ENCODE peak calls at places on chromosome 1, in five cellular contexts. F is IMR-90, O is body of pancreas, Q is suprapubic skin, K is GM12878. I is an unnamed sample.

GRCh38 chr1:192098001-192098400 is 60.3 kb upstream of the RGS18 start:
- DNase-seq in F (no peak), O (no peak), Q (no peak), K (no peak), I (no peak)

GRCh38 chr1:167722152-167722869 is 529 bp downstream of the MPZL1 start:
- DNase-seq in F (peak), O (peak), Q (no peak), K (no peak), I (no peak)

GRCh38 chr1:170618418-170618817 is 45.5 kb upstream of the PRRX1 start:
- DNase-seq in F (no peak), O (no peak), Q (no peak), K (no peak), I (no peak)

GRCh38 chr1:76854255-76854654 is 13.0 kb upstream of the ST6GALNAC5 start:
- DNase-seq in F (no peak), O (no peak), Q (no peak), K (no peak), I (no peak)

GRCh38 chr1:210568631-210569030 is 239.9 kb downstream of the HHAT start:
- DNase-seq in F (no peak), O (no peak), Q (no peak), K (no peak), I (no peak)

GRCh38 chr1:210072129-210072528 is 134.1 kb downstream of the SYT14 start:
- DNase-seq in F (no peak), O (no peak), Q (no peak), K (no peak), I (no peak)

GRCh38 chr1:109760581-109761226 is 3.0 kb downstream of the EPS8L3 start:
- DNase-seq in F (no peak), O (peak), Q (peak), K (no peak), I (peak)

GRCh38 chr1:94048413-94049164 is 72.4 kb downstream of the ABCA4 start:
- DNase-seq in F (no peak), O (no peak), Q (no peak), K (no peak), I (no peak)

GRCh38 chr1:55195523-55196233 is 19.5 kb downstream of the USP24 start:
- DNase-seq in F (peak), O (no peak), Q (no peak), K (no peak), I (no peak)

GRCh38 chr1:42952353-42953001 is 6.2 kb downstream of the SLC2A1 start:
- DNase-seq in F (no peak), O (no peak), Q (no peak), K (no peak), I (peak)

GRCh38 chr1:245863566-245864184 is 643.4 kb downstream of the SMYD3 start:
- DNase-seq in F (peak), O (no peak), Q (no peak), K (no peak), I (no peak)

GRCh38 chr1:228313536-228314277 is 92.9 kb downstream of the TRIM11 start:
- DNase-seq in F (no peak), O (no peak), Q (peak), K (no peak), I (peak)

GRCh38 chr1:193216920-193217319 is 30.5 kb upstream of the B3GALT2 start:
- DNase-seq in F (no peak), O (no peak), Q (no peak), K (peak), I (no peak)

GRCh38 chr1:1304331-1305299 is 3.1 kb downstream of the ACAP3 start:
- DNase-seq in F (peak), O (peak), Q (peak), K (no peak), I (no peak)

GRCh38 chr1:226674892-226675719 is 64.0 kb downstream of the ITPKB start:
- DNase-seq in F (no peak), O (no peak), Q (no peak), K (peak), I (peak)

GRCh38 chr1:245488346-245489110 is 333.7 kb downstream of the KIF26B start:
- DNase-seq in F (no peak), O (no peak), Q (no peak), K (no peak), I (no peak)

GRCh38 chr1:23638188-23638619 is 53.4 kb upstream of the RPL11 start:
- DNase-seq in F (no peak), O (no peak), Q (no peak), K (no peak), I (no peak)

GRCh38 chr1:208212893-208213292 is 31.3 kb downstream of the PLXNA2 start:
- DNase-seq in F (no peak), O (no peak), Q (no peak), K (no peak), I (no peak)

GRCh38 chr1:152982076-152982475 is 1.8 kb upstream of the SPRR1A start:
- DNase-seq in F (no peak), O (no peak), Q (no peak), K (no peak), I (no peak)

GRCh38 chr1:181179980-181180964 is 91.8 kb downstream of the IER5 start:
- DNase-seq in F (peak), O (peak), Q (peak), K (peak), I (no peak)

GRCh38 chr1:174266476-174266875 is 107.2 kb downstream of the RABGAP1L start:
- DNase-seq in F (peak), O (no peak), Q (no peak), K (no peak), I (no peak)

GRCh38 chr1:89179343-89179742 is 3.5 kb upstream of the GBP7 start:
- DNase-seq in F (no peak), O (no peak), Q (no peak), K (no peak), I (no peak)

GRCh38 chr1:27011058-27011764 is 1.4 kb downstream of the TENT5B start:
- DNase-seq in F (peak), O (peak), Q (no peak), K (no peak), I (no peak)

GRCh38 chr1:3965693-3966092 is 65.6 kb upstream of the C1orf174 start:
- DNase-seq in F (no peak), O (no peak), Q (no peak), K (no peak), I (no peak)

GRCh38 chr1:218459878-218460277 is 114.7 kb downstream of the TGFB2 start:
- DNase-seq in F (peak), O (no peak), Q (no peak), K (no peak), I (no peak)

DNA sequence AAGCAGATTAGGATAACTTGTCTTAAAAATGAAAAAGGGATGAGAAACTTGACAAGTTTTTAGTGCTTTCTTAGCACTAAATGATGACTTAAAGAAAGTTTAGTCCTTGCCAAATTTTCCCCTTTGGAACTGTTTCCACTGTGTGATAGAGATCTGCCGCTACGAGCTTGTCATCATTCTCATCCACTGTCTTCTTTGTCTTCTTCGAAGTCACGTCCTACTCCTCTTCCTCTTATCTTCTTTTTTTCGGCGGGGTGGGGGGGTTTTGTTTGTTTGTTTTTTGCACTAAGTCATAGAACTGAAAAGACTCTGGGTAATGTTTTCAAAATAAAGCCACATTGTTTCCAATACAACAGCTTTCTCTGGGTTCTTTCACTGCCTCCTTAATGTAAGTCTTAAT is 81.9 kb downstream of the OLFML2B start:
- DNase-seq in F (no peak), O (no peak), Q (no peak), K (no peak), I (no peak)
- H3K27ac ChIP-seq in F (no peak), O (no peak), Q (no peak), K (no peak), I (no peak)

GRCh38 chr1:8870605-8871538 is 7.6 kb downstream of the ENO1 start:
- DNase-seq in F (no peak), O (no peak), Q (no peak), K (no peak), I (no peak)

GRCh38 chr1:8866173-8866791 is 12.2 kb downstream of the ENO1 start:
- DNase-seq in F (no peak), O (no peak), Q (no peak), K (no peak), I (no peak)

GRCh38 chr1:8866792-8867415 is 11.6 kb downstream of the ENO1 start:
- DNase-seq in F (no peak), O (no peak), Q (no peak), K (no peak), I (peak)

GRCh38 chr1:8870118-8870517 is 8.4 kb downstream of the ENO1 start:
- DNase-seq in F (no peak), O (no peak), Q (no peak), K (no peak), I (no peak)

GRCh38 chr1:8867878-8868567 is 10.5 kb downstream of the ENO1 start:
- DNase-seq in F (no peak), O (no peak), Q (no peak), K (no peak), I (no peak)
- TF ChIP-seq POLR2A in F (peak), O (no peak), Q (no peak), K (peak), I (no peak)

GRCh38 chr1:35603941-35604340 is 30.8 kb downstream of the TFAP2E start:
- DNase-seq in F (no peak), O (no peak), Q (no peak), K (no peak), I (no peak)
- H3K27ac ChIP-seq in F (no peak), O (no peak), Q (no peak), K (no peak), I (no peak)

GRCh38 chr1:64220241-64220640 is 16.8 kb downstream of the UBE2U start:
- DNase-seq in F (no peak), O (no peak), Q (no peak), K (no peak), I (no peak)
- TF ChIP-seq POLR2A in F (no peak), O (no peak), Q (no peak), K (no peak), I (no peak)

GRCh38 chr1:201761178-201761577 is 67.8 kb upstream of the IPO9 start:
- DNase-seq in F (no peak), O (no peak), Q (no peak), K (no peak), I (no peak)

GRCh38 chr1:201764166-201764565 is 64.8 kb upstream of the IPO9 start:
- DNase-seq in F (no peak), O (no peak), Q (no peak), K (no peak), I (no peak)

GRCh38 chr1:201763439-201764140 is 65.4 kb upstream of the IPO9 start:
- DNase-seq in F (peak), O (no peak), Q (no peak), K (no peak), I (no peak)

GRCh38 chr1:201760516-201760915 is 68.4 kb upstream of the IPO9 start:
- DNase-seq in F (peak), O (no peak), Q (no peak), K (no peak), I (no peak)

DNA sequence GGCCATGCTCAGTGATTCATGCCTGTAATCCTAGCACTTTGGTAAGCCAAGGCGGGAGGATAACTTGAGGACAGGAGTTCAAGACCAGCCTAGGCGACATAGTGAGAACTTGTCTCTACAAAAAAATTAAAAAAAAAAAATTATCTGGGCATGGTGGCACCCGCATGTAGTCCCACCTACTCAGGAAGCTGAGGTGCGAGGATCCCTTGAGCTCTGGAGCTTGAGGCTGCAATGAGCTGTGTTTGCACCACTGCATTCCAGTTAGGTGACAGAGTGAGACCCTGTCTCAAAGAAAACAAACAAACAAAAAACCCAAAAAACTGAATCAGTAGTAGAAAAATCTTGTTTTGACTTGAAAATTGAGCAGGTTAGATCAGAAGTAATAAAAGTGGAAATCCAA is 67.1 kb upstream of the IPO9 start:
- DNase-seq in F (no peak), O (no peak), Q (no peak), K (no peak), I (no peak)
- H3K27ac ChIP-seq in F (no peak), O (no peak), Q (no peak), K (no peak), I (no peak)

GRCh38 chr1:41768538-41768937 is 150.2 kb downstream of the HIVEP3 start:
- DNase-seq in F (no peak), O (no peak), Q (no peak), K (no peak), I (no peak)
- TF ChIP-seq POLR2A in F (no peak), O (no peak), Q (no peak), K (no peak), I (no peak)

GRCh38 chr1:24770891-24771290 is 25.6 kb downstream of the CLIC4 start:
- DNase-seq in F (peak), O (no peak), Q (no peak), K (no peak), I (no peak)
- H3K27ac ChIP-seq in F (peak), O (peak), Q (peak), K (peak), I (peak)

GRCh38 chr1:28229089-28229488 is 3.7 kb downstream of the DNAJC8 start:
- DNase-seq in F (no peak), O (no peak), Q (no peak), K (no peak), I (no peak)

GRCh38 chr1:28233264-28233606 is 406 bp upstream of the DNAJC8 start:
- DNase-seq in F (no peak), O (no peak), Q (no peak), K (no peak), I (peak)

GRCh38 chr1:28235746-28236655 is at the start of gene ATP5IF1:
- DNase-seq in F (peak), O (peak), Q (peak), K (peak), I (peak)

GRCh38 chr1:28236656-28237331 is 870 bp downstream of the ATP5IF1 start:
- DNase-seq in F (no peak), O (no peak), Q (no peak), K (no peak), I (no peak)

GRCh38 chr1:28232558-28233263 is at the start of gene DNAJC8:
- DNase-seq in F (peak), O (peak), Q (peak), K (no peak), I (peak)
- TF ChIP-seq POLR2A in F (peak), O (peak), Q (peak), K (peak), I (peak)

I was measured in spleen.